ENCODE peak calls at places on chromosomes 3 and 15, in eight cellular contexts. One of them, this sample, is unnamed.

GRCh38 chr3:50550079-50550736 is 17.3 kb downstream of the C3orf18 start:
- DNase-seq in suprapubic skin: no peak
- DNase-seq in stomach: peak
- DNase-seq in HepG2: peak
- DNase-seq in A549: peak
- DNase-seq in GM12878: no peak
- DNase-seq in transverse colon: peak
- DNase-seq in SK-N-SH: peak
- DNase-seq in this sample: peak

GRCh38 chr3:150721285-150722130 is 17.8 kb upstream of the ERICH6 start:
- DNase-seq in A549: peak
- DNase-seq in transverse colon: no peak
- DNase-seq in GM12878: no peak
- DNase-seq in suprapubic skin: no peak
- DNase-seq in stomach: no peak
- DNase-seq in SK-N-SH: peak
- DNase-seq in HepG2: peak
- DNase-seq in this sample: no peak

GRCh38 chr15:85959573-85959972 is 120.1 kb upstream of the AGBL1 start:
- DNase-seq in HepG2: no peak
- DNase-seq in suprapubic skin: no peak
- DNase-seq in GM12878: no peak
- DNase-seq in A549: no peak
- DNase-seq in transverse colon: no peak
- DNase-seq in SK-N-SH: no peak
- DNase-seq in stomach: no peak
- DNase-seq in this sample: no peak

GRCh38 chr3:165254812-165255211 is 58.6 kb upstream of the SLITRK3 start:
- DNase-seq in suprapubic skin: no peak
- DNase-seq in transverse colon: no peak
- DNase-seq in HepG2: peak
- DNase-seq in stomach: no peak
- DNase-seq in GM12878: no peak
- DNase-seq in SK-N-SH: peak
- DNase-seq in A549: peak
- DNase-seq in this sample: no peak

GRCh38 chr3:110677506-110677905 is 394.1 kb upstream of the NECTIN3 start:
- DNase-seq in HepG2: no peak
- DNase-seq in stomach: no peak
- DNase-seq in suprapubic skin: no peak
- DNase-seq in SK-N-SH: no peak
- DNase-seq in GM12878: no peak
- DNase-seq in A549: no peak
- DNase-seq in transverse colon: no peak
- DNase-seq in this sample: no peak

GRCh38 chr3:38468811-38469210 is 15.1 kb downstream of the ACVR2B start:
- DNase-seq in A549: no peak
- DNase-seq in transverse colon: peak
- DNase-seq in stomach: peak
- DNase-seq in suprapubic skin: no peak
- DNase-seq in GM12878: no peak
- DNase-seq in SK-N-SH: no peak
- DNase-seq in HepG2: no peak
- DNase-seq in this sample: no peak

GRCh38 chr3:98068824-98069223 is 18.1 kb upstream of the OR5AC2 start:
- DNase-seq in stomach: no peak
- DNase-seq in HepG2: no peak
- DNase-seq in transverse colon: no peak
- DNase-seq in suprapubic skin: no peak
- DNase-seq in SK-N-SH: no peak
- DNase-seq in A549: no peak
- DNase-seq in GM12878: no peak
- DNase-seq in this sample: no peak

GRCh38 chr3:134449277-134449676 is 36.5 kb downstream of the ANAPC13 start:
- DNase-seq in SK-N-SH: peak
- DNase-seq in HepG2: peak
- DNase-seq in suprapubic skin: no peak
- DNase-seq in GM12878: no peak
- DNase-seq in A549: no peak
- DNase-seq in transverse colon: peak
- DNase-seq in stomach: peak
- DNase-seq in this sample: peak

GRCh38 chr3:42117175-42118008 is 26.2 kb downstream of the TRAK1 start:
- DNase-seq in GM12878: no peak
- DNase-seq in HepG2: no peak
- DNase-seq in A549: peak
- DNase-seq in SK-N-SH: peak
- DNase-seq in transverse colon: peak
- DNase-seq in stomach: peak
- DNase-seq in suprapubic skin: peak
- DNase-seq in this sample: peak

GRCh38 chr15:96354731-96355560 is 24.4 kb downstream of the NR2F2 start:
- DNase-seq in A549: peak
- DNase-seq in stomach: no peak
- DNase-seq in GM12878: no peak
- DNase-seq in SK-N-SH: no peak
- DNase-seq in suprapubic skin: no peak
- DNase-seq in HepG2: peak
- DNase-seq in transverse colon: no peak
- DNase-seq in this sample: no peak

GRCh38 chr3:112000971-112001370 is 2.2 kb downstream of the TAGLN3 start:
- DNase-seq in stomach: no peak
- DNase-seq in GM12878: no peak
- DNase-seq in HepG2: no peak
- DNase-seq in transverse colon: no peak
- DNase-seq in A549: no peak
- DNase-seq in SK-N-SH: peak
- DNase-seq in suprapubic skin: no peak
- DNase-seq in this sample: no peak

GRCh38 chr3:159821148-159821547 is 167.5 kb upstream of the IL12A start:
- DNase-seq in SK-N-SH: no peak
- DNase-seq in HepG2: no peak
- DNase-seq in suprapubic skin: no peak
- DNase-seq in GM12878: no peak
- DNase-seq in A549: no peak
- DNase-seq in transverse colon: no peak
- DNase-seq in stomach: no peak
- DNase-seq in this sample: no peak

DNA sequence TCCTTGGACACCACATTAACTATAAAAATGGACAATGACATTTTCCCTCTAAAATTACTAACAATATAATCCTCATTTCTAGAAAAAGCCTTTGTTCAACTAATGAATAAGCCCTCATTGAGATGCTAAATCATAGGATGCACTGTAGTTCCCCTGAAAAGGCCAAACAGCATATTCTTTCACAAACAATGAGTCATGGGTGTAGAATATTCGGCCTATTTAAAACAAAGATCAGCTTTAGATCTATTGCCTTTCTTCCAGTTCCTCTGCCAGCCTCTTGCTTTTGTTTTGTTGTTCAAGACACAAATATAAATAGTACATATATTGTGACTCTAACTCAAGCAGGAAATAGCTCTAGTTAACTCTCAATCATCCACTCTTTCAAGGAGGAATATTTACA is 82.5 kb downstream of the ADAM10 start:
- DNase-seq in A549: no peak
- DNase-seq in transverse colon: no peak
- DNase-seq in SK-N-SH: no peak
- DNase-seq in GM12878: no peak
- DNase-seq in stomach: no peak
- DNase-seq in suprapubic skin: no peak
- DNase-seq in HepG2: no peak
- DNase-seq in this sample: no peak
- H3K27ac ChIP-seq in A549: peak
- H3K27ac ChIP-seq in transverse colon: no peak
- H3K27ac ChIP-seq in SK-N-SH: no peak
- H3K27ac ChIP-seq in GM12878: no peak
- H3K27ac ChIP-seq in stomach: no peak
- H3K27ac ChIP-seq in suprapubic skin: no peak
- H3K27ac ChIP-seq in HepG2: no peak
- H3K27ac ChIP-seq in this sample: no peak

DNA sequence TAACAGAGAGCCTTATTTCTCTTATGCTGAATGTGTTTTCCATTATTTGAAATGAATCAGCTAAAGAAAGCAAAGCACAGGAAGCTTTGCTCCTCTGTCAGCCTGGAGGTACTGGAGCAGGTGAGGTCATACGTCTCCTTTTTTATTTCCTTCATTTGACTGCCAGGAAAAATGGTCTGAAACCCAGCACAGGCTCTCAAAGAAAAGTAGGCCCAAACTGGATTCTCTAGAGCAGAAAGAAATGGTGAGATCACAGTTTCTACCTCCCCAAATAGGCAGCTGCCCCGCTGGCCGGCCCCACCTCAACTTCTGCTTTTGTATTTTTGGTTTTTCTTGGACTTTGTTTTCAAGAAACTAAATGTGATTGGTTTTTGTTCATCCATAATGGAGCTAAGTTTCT is 95.1 kb downstream of the RPL39L start:
- DNase-seq in stomach: no peak
- DNase-seq in HepG2: no peak
- DNase-seq in suprapubic skin: no peak
- DNase-seq in GM12878: no peak
- DNase-seq in A549: no peak
- DNase-seq in SK-N-SH: no peak
- DNase-seq in transverse colon: no peak
- DNase-seq in this sample: no peak
- TF ChIP-seq EP300 in stomach: no peak
- TF ChIP-seq EP300 in HepG2: no peak
- TF ChIP-seq EP300 in suprapubic skin: no peak
- TF ChIP-seq EP300 in GM12878: peak
- TF ChIP-seq EP300 in A549: no peak
- TF ChIP-seq EP300 in SK-N-SH: no peak
- TF ChIP-seq EP300 in transverse colon: no peak
- TF ChIP-seq EP300 in this sample: no peak

GRCh38 chr3:197749315-197749600 is 425 bp upstream of the FYTTD1 start:
- DNase-seq in stomach: peak
- DNase-seq in suprapubic skin: no peak
- DNase-seq in GM12878: no peak
- DNase-seq in transverse colon: peak
- DNase-seq in A549: peak
- DNase-seq in SK-N-SH: peak
- DNase-seq in HepG2: no peak
- DNase-seq in this sample: no peak

GRCh38 chr3:197742795-197743194 is 6.1 kb upstream of the RUBCN start:
- DNase-seq in A549: no peak
- DNase-seq in SK-N-SH: no peak
- DNase-seq in suprapubic skin: no peak
- DNase-seq in transverse colon: no peak
- DNase-seq in stomach: no peak
- DNase-seq in GM12878: no peak
- DNase-seq in HepG2: no peak
- DNase-seq in this sample: no peak

GRCh38 chr3:197748597-197749314 is 927 bp upstream of the FYTTD1 start:
- DNase-seq in suprapubic skin: no peak
- DNase-seq in transverse colon: no peak
- DNase-seq in HepG2: no peak
- DNase-seq in A549: no peak
- DNase-seq in GM12878: no peak
- DNase-seq in SK-N-SH: no peak
- DNase-seq in stomach: no peak
- DNase-seq in this sample: no peak

GRCh38 chr3:197746801-197747237 is 2.9 kb upstream of the FYTTD1 start:
- DNase-seq in GM12878: no peak
- DNase-seq in SK-N-SH: no peak
- DNase-seq in suprapubic skin: no peak
- DNase-seq in stomach: no peak
- DNase-seq in A549: no peak
- DNase-seq in transverse colon: no peak
- DNase-seq in HepG2: no peak
- DNase-seq in this sample: no peak

DNA sequence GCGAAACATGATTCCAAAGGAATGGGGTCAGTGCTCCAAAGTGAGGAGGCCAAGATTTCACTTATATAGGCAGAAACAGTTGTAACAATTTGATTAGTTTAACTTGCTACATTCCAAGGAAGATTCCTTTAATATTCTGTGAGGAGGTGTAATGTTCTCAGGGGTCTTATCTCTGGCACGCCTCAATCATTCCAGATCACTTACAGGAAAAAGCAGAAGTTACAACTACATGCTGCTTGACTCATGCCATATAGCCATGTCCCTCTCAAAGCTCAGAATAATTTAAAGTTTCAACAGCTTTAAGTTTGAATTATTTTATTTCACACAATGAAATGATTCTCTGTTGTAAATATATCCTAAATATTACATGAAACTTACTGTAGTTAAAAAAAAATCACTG is 3.5 kb upstream of the FYTTD1 start:
- DNase-seq in stomach: no peak
- DNase-seq in GM12878: no peak
- DNase-seq in SK-N-SH: no peak
- DNase-seq in A549: no peak
- DNase-seq in suprapubic skin: no peak
- DNase-seq in HepG2: no peak
- DNase-seq in transverse colon: no peak
- DNase-seq in this sample: no peak
- H3K4me3 ChIP-seq in stomach: no peak
- H3K4me3 ChIP-seq in GM12878: no peak
- H3K4me3 ChIP-seq in SK-N-SH: no peak
- H3K4me3 ChIP-seq in A549: no peak
- H3K4me3 ChIP-seq in suprapubic skin: no peak
- H3K4me3 ChIP-seq in HepG2: no peak
- H3K4me3 ChIP-seq in transverse colon: no peak
- H3K4me3 ChIP-seq in this sample: no peak

GRCh38 chr15:101215681-101216080 is 36.2 kb downstream of the CHSY1 start:
- DNase-seq in SK-N-SH: no peak
- DNase-seq in A549: no peak
- DNase-seq in GM12878: no peak
- DNase-seq in suprapubic skin: no peak
- DNase-seq in stomach: no peak
- DNase-seq in HepG2: no peak
- DNase-seq in transverse colon: no peak
- DNase-seq in this sample: no peak

GRCh38 chr15:101219441-101219840 is 32.4 kb downstream of the CHSY1 start:
- DNase-seq in SK-N-SH: no peak
- DNase-seq in suprapubic skin: no peak
- DNase-seq in A549: no peak
- DNase-seq in HepG2: no peak
- DNase-seq in GM12878: no peak
- DNase-seq in stomach: no peak
- DNase-seq in transverse colon: no peak
- DNase-seq in this sample: no peak

GRCh38 chr15:101221858-101222257 is 30.0 kb downstream of the CHSY1 start:
- DNase-seq in SK-N-SH: no peak
- DNase-seq in transverse colon: no peak
- DNase-seq in A549: no peak
- DNase-seq in GM12878: no peak
- DNase-seq in stomach: no peak
- DNase-seq in HepG2: peak
- DNase-seq in suprapubic skin: no peak
- DNase-seq in this sample: no peak

GRCh38 chr15:101217446-101217845 is 34.4 kb downstream of the CHSY1 start:
- DNase-seq in transverse colon: no peak
- DNase-seq in GM12878: no peak
- DNase-seq in A549: no peak
- DNase-seq in suprapubic skin: no peak
- DNase-seq in HepG2: peak
- DNase-seq in SK-N-SH: no peak
- DNase-seq in stomach: no peak
- DNase-seq in this sample: no peak

DNA sequence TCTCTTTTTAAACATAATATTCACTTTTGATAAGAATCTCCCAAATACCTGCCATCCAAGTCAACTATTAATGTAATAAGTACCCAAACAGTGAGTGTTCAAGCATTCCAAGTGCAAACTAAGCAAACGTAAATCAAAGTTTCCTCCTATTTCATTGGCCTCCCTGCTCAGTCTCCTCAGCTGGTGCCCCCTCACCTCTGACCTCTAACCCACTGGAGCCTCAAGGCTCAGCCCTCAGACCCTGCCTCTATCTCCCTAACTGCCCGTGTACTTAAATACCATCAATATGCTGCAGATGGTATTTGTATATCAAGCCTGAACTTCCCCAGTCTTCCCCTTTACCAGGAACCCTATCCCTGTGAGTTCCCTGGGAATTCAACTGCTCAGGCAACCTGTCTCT is 31.8 kb downstream of the CHSY1 start:
- DNase-seq in GM12878: no peak
- DNase-seq in transverse colon: no peak
- DNase-seq in A549: no peak
- DNase-seq in SK-N-SH: no peak
- DNase-seq in suprapubic skin: no peak
- DNase-seq in HepG2: no peak
- DNase-seq in stomach: no peak
- DNase-seq in this sample: no peak
- H3K27ac ChIP-seq in GM12878: no peak
- H3K27ac ChIP-seq in transverse colon: no peak
- H3K27ac ChIP-seq in A549: no peak
- H3K27ac ChIP-seq in SK-N-SH: no peak
- H3K27ac ChIP-seq in suprapubic skin: no peak
- H3K27ac ChIP-seq in HepG2: no peak
- H3K27ac ChIP-seq in stomach: no peak
- H3K27ac ChIP-seq in this sample: no peak